ENCODE peak calls at places on chromosomes 11 and 22, in ten cellular contexts. V, W, E, B, M, H, T, N, R and U are unnamed samples.

GRCh38 chr11:120172054-120172881 is 34.4 kb upstream of the TRIM29 start:
- DNase-seq in W (peak; percentile 62), B (peak; percentile 70), T (peak; percentile 81), M (peak; percentile 66), N (peak; percentile 41), R (peak; percentile 49), H (peak; percentile 70), E (peak; percentile 29), V (no peak), U (peak; percentile 67)

GRCh38 chr22:47166446-47167016 is 404.1 kb downstream of the TBC1D22A start:
- DNase-seq in R (no peak), M (no peak), B (no peak), E (no peak), T (no peak), W (no peak), H (peak; percentile 40), N (no peak), V (no peak), U (no peak)

GRCh38 chr11:113376156-113376555 is 11.4 kb upstream of the ANKK1 start:
- DNase-seq in B (no peak), E (no peak), N (no peak), M (no peak), H (no peak), V (no peak), W (no peak), T (peak; percentile 52), R (peak; percentile 73), U (no peak)

GRCh38 chr22:30610299-30610698 is 3.3 kb downstream of the TCN2 start:
- DNase-seq in T (no peak), V (no peak), M (peak; percentile 34), R (no peak), N (no peak), E (no peak), H (no peak), B (no peak), W (peak; percentile 54), U (no peak)

GRCh38 chr11:108307751-108308150 is 84.9 kb downstream of the ATM start:
- DNase-seq in H (no peak), B (no peak), T (no peak), N (no peak), M (no peak), E (no peak), W (no peak), V (no peak), R (no peak), U (no peak)

GRCh38 chr11:65442952-65443351 is 20.4 kb downstream of the NEAT1 start:
- DNase-seq in V (no peak), T (no peak), N (peak; percentile 30), H (no peak), W (no peak), E (no peak), M (no peak), B (no peak), R (peak; percentile 36), U (no peak)

GRCh38 chr11:34373727-34374126 is 15.9 kb upstream of the ABTB2 start:
- DNase-seq in W (no peak), T (no peak), V (no peak), H (no peak), N (no peak), B (no peak), M (no peak), E (no peak), R (no peak), U (no peak)

GRCh38 chr11:20110908-20111669 is 49.2 kb downstream of the DBX1 start:
- DNase-seq in H (peak; percentile 85), R (peak; percentile 66), W (no peak), B (peak; percentile 86), M (no peak), N (peak; percentile 69), V (no peak), T (peak; percentile 77), E (no peak), U (peak; percentile 70)

GRCh38 chr11:23976776-23977380 is 520.0 kb upstream of the LUZP2 start:
- DNase-seq in E (no peak), V (no peak), M (no peak), R (peak; percentile 70), H (no peak), W (no peak), N (no peak), T (no peak), B (no peak), U (no peak)

GRCh38 chr11:130677486-130678153 is 229.2 kb downstream of the ADAMTS15 start:
- DNase-seq in R (peak; percentile 77), B (peak; percentile 92), H (no peak), E (no peak), N (peak; percentile 95), V (no peak), T (no peak), W (no peak), M (no peak), U (no peak)

GRCh38 chr11:45922425-45923082 is at the start of gene LARGE2:
- DNase-seq in R (no peak), T (peak; percentile 66), E (no peak), W (no peak), B (no peak), M (no peak), N (no peak), V (no peak), H (peak; percentile 83), U (no peak)

GRCh38 chr11:70678931-70679900 is 280.9 kb downstream of the CTTN start:
- DNase-seq in T (no peak), M (no peak), E (no peak), R (no peak), B (no peak), W (no peak), V (no peak), N (no peak), H (no peak), U (no peak)

GRCh38 chr22:19848298-19849224 is 6.1 kb downstream of the GNB1L start:
- DNase-seq in W (no peak), E (no peak), H (peak; percentile 30), T (peak; percentile 10), B (peak; percentile 45), R (no peak), M (peak; percentile 62), V (no peak), N (peak; percentile 53), U (peak; percentile 45)

GRCh38 chr11:111069076-111069475 is 176.4 kb upstream of the POU2AF2 start:
- DNase-seq in R (peak; percentile 89), H (no peak), M (no peak), B (no peak), W (no peak), T (no peak), V (no peak), N (no peak), E (no peak), U (no peak)

GRCh38 chr22:40161182-40161581 is 16.5 kb upstream of the TNRC6B start:
- DNase-seq in T (no peak), E (no peak), V (no peak), W (no peak), R (no peak), M (no peak), N (no peak), H (no peak), B (no peak), U (no peak)

GRCh38 chr22:19455585-19456370 is 8.3 kb upstream of the C22orf39 start:
- DNase-seq in R (peak; percentile 59), H (no peak), M (no peak), V (no peak), N (no peak), W (no peak), B (no peak), T (no peak), E (no peak), U (no peak)

GRCh38 chr11:68213135-68213515 is at the start of gene KMT5B:
- DNase-seq in V (no peak), H (peak; percentile 81), W (peak; percentile 24), R (peak; percentile 52), M (peak; percentile 74), E (peak; percentile 44), B (no peak), N (no peak), T (peak; percentile 66), U (no peak)

GRCh38 chr11:123474994-123475393 is 44.9 kb downstream of the GRAMD1B start:
- DNase-seq in R (peak; percentile 57), N (peak; percentile 43), V (no peak), E (no peak), W (no peak), M (no peak), T (no peak), H (no peak), B (no peak), U (no peak)

GRCh38 chr11:67694875-67695555 is 20.6 kb upstream of the ALDH3B2 start:
- DNase-seq in R (no peak), N (no peak), B (no peak), E (no peak), H (no peak), T (no peak), W (no peak), V (no peak), M (no peak), U (no peak)

GRCh38 chr11:1269957-1270356 is 39.5 kb downstream of the TOLLIP start:
- DNase-seq in V (no peak), B (no peak), W (peak; percentile 42), N (no peak), H (no peak), R (no peak), M (no peak), E (no peak), T (no peak), U (no peak)

GRCh38 chr11:134271978-134272377 is 4.2 kb upstream of the GLB1L3 start:
- DNase-seq in B (no peak), E (no peak), W (no peak), V (no peak), T (no peak), M (no peak), H (no peak), N (no peak), R (no peak), U (no peak)

GRCh38 chr22:27274770-27275449 is 526.6 kb downstream of the MN1 start:
- DNase-seq in N (no peak), E (no peak), V (no peak), W (no peak), R (peak; percentile 24), H (no peak), T (no peak), B (no peak), M (no peak), U (no peak)

GRCh38 chr11:102320679-102321078 is 3.4 kb downstream of the BIRC3 start:
- DNase-seq in T (no peak), W (no peak), B (no peak), H (no peak), N (no peak), E (no peak), R (no peak), V (no peak), M (no peak), U (no peak)

GRCh38 chr11:8356216-8356615 is 92.5 kb upstream of the LMO1 start:
- DNase-seq in R (no peak), M (no peak), N (no peak), H (no peak), V (no peak), B (no peak), W (no peak), T (no peak), E (no peak), U (no peak)

GRCh38 chr11:101363706-101364275 is 220.0 kb downstream of the TRPC6 start:
- DNase-seq in V (no peak), E (no peak), R (no peak), N (peak; percentile 64), M (no peak), W (no peak), H (no peak), B (no peak), T (no peak), U (no peak)

GRCh38 chr11:76240143-76240505 is 33.8 kb upstream of the WNT11 start:
- DNase-seq in W (no peak), V (no peak), E (no peak), M (no peak), T (no peak), R (no peak), H (no peak), B (no peak), N (no peak), U (no peak)

GRCh38 chr11:76652989-76653673 is 17.4 kb downstream of the LRRC32 start:
- DNase-seq in V (no peak), W (no peak), B (no peak), N (no peak), M (no peak), T (no peak), E (no peak), H (no peak), R (no peak), U (no peak)

GRCh38 chr11:68329993-68330699 is 17.8 kb downstream of the LRP5 start:
- DNase-seq in W (no peak), R (no peak), V (no peak), E (no peak), M (no peak), H (no peak), B (no peak), T (no peak), N (no peak), U (no peak)